ENCODE peak calls at places on chromosomes 12 and 14, in five cellular contexts. N, J, C, T and M are unnamed samples. For H3K4me1, the result is how much of the 10 kb centered on the place peaks cover.

GRCh38 chr12:25957898-25958253 is 606 bp upstream of the RASSF8 start:
- DNase-seq in J (peak), T (no peak), C (no peak), N (peak), M (no peak)

GRCh38 chr14:102500190-102500661 is 9.3 kb downstream of the ANKRD9 start:
- DNase-seq in C (peak), N (peak), T (peak), J (peak), M (no peak)

GRCh38 chr14:75577724-75578098 is 709 bp upstream of the FLVCR2 start:
- DNase-seq in C (peak), J (peak), N (peak), T (peak), M (peak)

GRCh38 chr14:96001866-96002510 is 37.2 kb upstream of the C14orf132 start:
- DNase-seq in C (no peak), J (no peak), N (no peak), T (no peak), M (no peak)

GRCh38 chr12:116482859-116483258 is 76.3 kb upstream of the MAP1LC3B2 start:
- DNase-seq in C (no peak), N (no peak), T (no peak), J (no peak), M (no peak)

GRCh38 chr12:27226319-27226984 is 17.6 kb upstream of the STK38L start:
- DNase-seq in J (no peak), T (peak), N (peak), C (peak), M (no peak)

GRCh38 chr12:81222841-81223595 is 145.1 kb downstream of the ACSS3 start:
- DNase-seq in T (no peak), J (no peak), C (no peak), N (no peak), M (no peak)

GRCh38 chr12:4153343-4153892 is 120.1 kb upstream of the CCND2 start:
- DNase-seq in N (no peak), T (peak), C (no peak), J (no peak), M (no peak)

GRCh38 chr14:32201816-32202467 is at the start of gene RNU6-7:
- DNase-seq in N (peak), J (peak), T (peak), C (peak), M (peak)

GRCh38 chr14:71646518-71646917 is 285.7 kb upstream of the RGS6 start:
- DNase-seq in T (no peak), C (no peak), N (no peak), J (no peak), M (no peak)

GRCh38 chr12:24920141-24920540 is 28.8 kb downstream of the BCAT1 start:
- DNase-seq in N (no peak), T (no peak), J (no peak), C (no peak), M (no peak)

GRCh38 chr12:3772380-3772779 is 19.5 kb upstream of the CRACR2A start:
- DNase-seq in C (no peak), J (no peak), N (no peak), T (no peak), M (no peak)

GRCh38 chr14:104037074-104037473 is 48.4 kb upstream of the ASPG start:
- DNase-seq in J (no peak), N (no peak), C (no peak), T (no peak), M (no peak)

GRCh38 chr12:53219956-53220856 is 11.8 kb downstream of the RARG start:
- DNase-seq in N (peak), J (no peak), T (peak), C (no peak), M (no peak)

GRCh38 chr14:58659846-58660245 is 22.1 kb downstream of the DACT1 start:
- DNase-seq in C (peak), N (no peak), T (peak), J (peak), M (no peak)

GRCh38 chr12:46556820-46557524 is 184.4 kb upstream of the SLC38A2 start:
- DNase-seq in J (no peak), C (no peak), N (peak), T (no peak), M (no peak)

GRCh38 chr12:75908961-75909699 is 122.4 kb downstream of the PHLDA1 start:
- DNase-seq in J (peak), N (no peak), C (peak), T (peak), M (peak)

GRCh38 chr12:13173537-13173936 is 23.0 kb upstream of the EMP1 start:
- DNase-seq in J (peak), C (peak), T (peak), N (peak), M (no peak)

DNA sequence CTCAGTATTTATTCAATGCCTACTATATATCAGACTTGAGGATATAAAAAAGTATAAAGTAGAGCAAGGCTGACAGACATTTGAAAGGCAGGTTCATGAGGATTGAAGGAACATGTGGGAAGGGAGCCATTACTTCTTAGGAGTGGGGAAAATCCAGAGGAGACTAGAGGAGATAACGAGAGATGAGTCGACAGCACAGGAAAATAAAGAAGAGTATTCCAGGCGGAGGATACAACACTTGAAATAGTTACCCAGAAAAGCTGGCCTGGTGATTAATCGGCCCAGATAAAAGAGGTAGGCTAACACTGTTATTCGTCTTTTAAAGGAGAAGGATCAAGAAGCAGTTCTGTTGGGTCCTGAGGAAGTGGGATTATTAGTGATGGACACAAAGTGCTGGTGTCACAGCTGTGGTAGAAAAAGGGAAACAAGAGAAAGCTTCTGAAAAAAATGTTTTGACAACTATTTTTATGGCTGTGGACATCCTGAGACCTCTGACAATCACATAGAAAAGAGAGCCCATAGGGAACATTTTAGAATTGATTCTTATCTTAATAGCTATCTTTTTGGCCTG is 425.3 kb downstream of the ZFP36L1 start:
- DNase-seq in T (no peak), C (no peak), J (no peak), N (no peak), M (no peak)
- H3K4me1 ChIP-seq in T (half or more), C (under half), J (under half), N (under half), M (under half)

GRCh38 chr12:57743769-57744168 is 1.1 kb upstream of the TSPAN31 start:
- DNase-seq in N (no peak), C (no peak), T (no peak), J (no peak), M (no peak)
- H3K4me1 ChIP-seq in N (under half), C (under half), T (under half), J (under half), M (under half)

GRCh38 chr12:95218852-95219171 is 1.2 kb downstream of the VEZT start:
- DNase-seq in C (no peak), N (peak), T (no peak), J (no peak), M (no peak)
- H3K4me1 ChIP-seq in C (under half), N (under half), T (half or more), J (under half), M (under half)

DNA sequence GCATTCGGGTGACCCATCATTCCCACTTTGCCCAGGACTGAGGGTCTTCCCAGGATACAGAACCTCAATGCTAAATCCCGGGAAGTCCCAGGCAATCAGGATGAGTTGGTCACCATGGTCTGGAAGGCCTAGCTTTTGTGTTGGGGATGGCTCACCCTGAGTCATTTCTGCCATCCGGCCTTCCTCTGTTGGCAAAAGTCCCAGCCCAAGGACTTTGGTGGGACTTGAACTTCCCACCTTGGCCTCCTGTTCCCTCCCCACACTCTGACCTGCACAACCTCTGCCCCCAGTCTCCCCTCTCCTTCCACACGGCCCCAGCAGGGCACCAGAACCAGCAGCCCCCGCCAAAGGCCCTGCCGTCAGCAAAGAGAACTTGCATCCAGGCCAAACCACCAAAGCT is 24.6 kb upstream of the NCOR2 start:
- DNase-seq in T (no peak), N (peak), J (no peak), C (no peak), M (no peak)
- H3K4me1 ChIP-seq in T (under half), N (under half), J (under half), C (under half), M (under half)

DNA sequence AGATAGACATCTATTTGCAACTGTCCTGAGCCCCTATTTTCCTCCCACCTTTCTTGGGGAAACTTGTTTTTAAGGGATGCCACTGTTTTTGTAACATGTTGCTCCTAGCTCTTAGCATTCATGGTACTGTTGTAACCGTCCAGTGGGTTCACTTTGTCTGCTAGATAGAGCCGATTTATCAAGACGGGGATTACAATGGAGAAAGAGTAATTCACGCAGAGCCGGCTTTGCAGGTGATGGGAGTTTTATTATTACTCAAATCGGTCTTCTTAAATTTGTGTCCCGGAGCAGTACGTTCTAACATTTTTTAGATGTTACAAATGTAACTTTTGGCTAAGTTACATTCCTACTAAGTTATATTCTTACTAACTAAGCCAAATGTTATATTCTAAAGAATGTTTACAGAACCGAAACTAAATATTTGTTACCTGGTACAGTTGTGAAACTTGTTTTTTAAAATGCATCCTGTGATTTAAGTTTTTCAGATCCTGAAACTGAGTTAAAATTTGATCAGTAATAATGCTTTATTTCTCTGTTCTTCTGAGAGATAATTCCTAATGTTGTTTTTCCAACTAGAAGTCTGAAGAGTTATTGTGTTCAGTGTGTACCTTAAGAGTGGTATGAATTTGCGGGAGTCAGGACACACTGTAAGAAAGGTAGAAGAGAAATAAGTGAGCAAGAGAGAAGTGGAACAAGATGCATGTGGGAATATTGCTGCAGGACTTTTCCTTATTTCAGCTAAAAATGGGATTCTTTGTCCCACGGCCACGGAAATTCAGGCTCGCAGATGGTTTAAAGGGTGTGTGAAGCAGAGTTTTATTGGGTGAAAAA is 20.6 kb upstream of the CLEC2D start:
- DNase-seq in N (no peak), T (no peak), J (no peak), C (no peak), M (no peak)
- H3K4me1 ChIP-seq in N (under half), T (under half), J (under half), C (under half), M (under half)